ENCODE peak calls at places on chromosome 1, in six cellular contexts. One of them, this sample, is unnamed.

GRCh38 chr1:53295746-53296722 is 31.8 kb downstream of the LRP8 start:
- DNase-seq in mesothelial cell of epicardium: no peak
- DNase-seq in activated naive CD4-positive, alpha-beta T cell treated with anti-CD3 and anti-CD28 coated beads, Interleukin-2, amount 50 U/mL, for 16 hours: no peak
- DNase-seq in PC-3: no peak
- DNase-seq in NCI-H345: no peak
- DNase-seq in activated T-cell treated with anti-CD3 and anti-CD28 coated beads, Interleukin-2, amount 50 U/mL, for 72 hours: no peak
- DNase-seq in this sample: no peak

GRCh38 chr1:38941527-38942019 is at the start of gene RHBDL2:
- DNase-seq in mesothelial cell of epicardium: no peak
- DNase-seq in activated naive CD4-positive, alpha-beta T cell treated with anti-CD3 and anti-CD28 coated beads, Interleukin-2, amount 50 U/mL, for 16 hours: no peak
- DNase-seq in PC-3: peak
- DNase-seq in NCI-H345: no peak
- DNase-seq in activated T-cell treated with anti-CD3 and anti-CD28 coated beads, Interleukin-2, amount 50 U/mL, for 72 hours: no peak
- DNase-seq in this sample: no peak

GRCh38 chr1:45395582-45395981 is 55.3 kb upstream of the MUTYH start:
- DNase-seq in mesothelial cell of epicardium: no peak
- DNase-seq in activated naive CD4-positive, alpha-beta T cell treated with anti-CD3 and anti-CD28 coated beads, Interleukin-2, amount 50 U/mL, for 16 hours: no peak
- DNase-seq in PC-3: peak
- DNase-seq in NCI-H345: no peak
- DNase-seq in activated T-cell treated with anti-CD3 and anti-CD28 coated beads, Interleukin-2, amount 50 U/mL, for 72 hours: no peak
- DNase-seq in this sample: no peak

GRCh38 chr1:240946926-240947325 is 335.0 kb upstream of the GREM2 start:
- DNase-seq in mesothelial cell of epicardium: no peak
- DNase-seq in activated naive CD4-positive, alpha-beta T cell treated with anti-CD3 and anti-CD28 coated beads, Interleukin-2, amount 50 U/mL, for 16 hours: no peak
- DNase-seq in PC-3: peak
- DNase-seq in NCI-H345: no peak
- DNase-seq in activated T-cell treated with anti-CD3 and anti-CD28 coated beads, Interleukin-2, amount 50 U/mL, for 72 hours: peak
- DNase-seq in this sample: no peak

GRCh38 chr1:49102752-49103151 is 326.1 kb upstream of the BEND5 start:
- DNase-seq in mesothelial cell of epicardium: no peak
- DNase-seq in activated naive CD4-positive, alpha-beta T cell treated with anti-CD3 and anti-CD28 coated beads, Interleukin-2, amount 50 U/mL, for 16 hours: no peak
- DNase-seq in PC-3: peak
- DNase-seq in NCI-H345: no peak
- DNase-seq in activated T-cell treated with anti-CD3 and anti-CD28 coated beads, Interleukin-2, amount 50 U/mL, for 72 hours: no peak
- DNase-seq in this sample: no peak

GRCh38 chr1:26772687-26773086 is 15.1 kb upstream of the PIGV start:
- DNase-seq in mesothelial cell of epicardium: no peak
- DNase-seq in activated naive CD4-positive, alpha-beta T cell treated with anti-CD3 and anti-CD28 coated beads, Interleukin-2, amount 50 U/mL, for 16 hours: no peak
- DNase-seq in PC-3: peak
- DNase-seq in NCI-H345: no peak
- DNase-seq in activated T-cell treated with anti-CD3 and anti-CD28 coated beads, Interleukin-2, amount 50 U/mL, for 72 hours: no peak
- DNase-seq in this sample: no peak

GRCh38 chr1:8746554-8746953 is 70.9 kb downstream of the RERE start:
- DNase-seq in mesothelial cell of epicardium: no peak
- DNase-seq in activated naive CD4-positive, alpha-beta T cell treated with anti-CD3 and anti-CD28 coated beads, Interleukin-2, amount 50 U/mL, for 16 hours: no peak
- DNase-seq in PC-3: peak
- DNase-seq in NCI-H345: no peak
- DNase-seq in activated T-cell treated with anti-CD3 and anti-CD28 coated beads, Interleukin-2, amount 50 U/mL, for 72 hours: no peak
- DNase-seq in this sample: no peak

GRCh38 chr1:151756291-151756690 is 7.0 kb downstream of the MRPL9 start:
- DNase-seq in mesothelial cell of epicardium: no peak
- DNase-seq in activated naive CD4-positive, alpha-beta T cell treated with anti-CD3 and anti-CD28 coated beads, Interleukin-2, amount 50 U/mL, for 16 hours: no peak
- DNase-seq in PC-3: peak
- DNase-seq in NCI-H345: no peak
- DNase-seq in activated T-cell treated with anti-CD3 and anti-CD28 coated beads, Interleukin-2, amount 50 U/mL, for 72 hours: no peak
- DNase-seq in this sample: no peak

GRCh38 chr1:86641318-86641717 is 63.1 kb upstream of the SH3GLB1 start:
- DNase-seq in mesothelial cell of epicardium: no peak
- DNase-seq in activated naive CD4-positive, alpha-beta T cell treated with anti-CD3 and anti-CD28 coated beads, Interleukin-2, amount 50 U/mL, for 16 hours: no peak
- DNase-seq in PC-3: peak
- DNase-seq in NCI-H345: no peak
- DNase-seq in activated T-cell treated with anti-CD3 and anti-CD28 coated beads, Interleukin-2, amount 50 U/mL, for 72 hours: no peak
- DNase-seq in this sample: no peak

GRCh38 chr1:47181095-47181954 is 8.5 kb downstream of the PDZK1IP1 start:
- DNase-seq in mesothelial cell of epicardium: no peak
- DNase-seq in activated naive CD4-positive, alpha-beta T cell treated with anti-CD3 and anti-CD28 coated beads, Interleukin-2, amount 50 U/mL, for 16 hours: no peak
- DNase-seq in PC-3: no peak
- DNase-seq in NCI-H345: no peak
- DNase-seq in activated T-cell treated with anti-CD3 and anti-CD28 coated beads, Interleukin-2, amount 50 U/mL, for 72 hours: no peak
- DNase-seq in this sample: no peak

GRCh38 chr1:12406218-12407021 is 176.6 kb downstream of the VPS13D start:
- DNase-seq in mesothelial cell of epicardium: no peak
- DNase-seq in activated naive CD4-positive, alpha-beta T cell treated with anti-CD3 and anti-CD28 coated beads, Interleukin-2, amount 50 U/mL, for 16 hours: no peak
- DNase-seq in PC-3: no peak
- DNase-seq in NCI-H345: no peak
- DNase-seq in activated T-cell treated with anti-CD3 and anti-CD28 coated beads, Interleukin-2, amount 50 U/mL, for 72 hours: no peak
- DNase-seq in this sample: no peak

GRCh38 chr1:64186138-64186897 is 17.1 kb upstream of the UBE2U start:
- DNase-seq in mesothelial cell of epicardium: no peak
- DNase-seq in activated naive CD4-positive, alpha-beta T cell treated with anti-CD3 and anti-CD28 coated beads, Interleukin-2, amount 50 U/mL, for 16 hours: no peak
- DNase-seq in PC-3: no peak
- DNase-seq in NCI-H345: no peak
- DNase-seq in activated T-cell treated with anti-CD3 and anti-CD28 coated beads, Interleukin-2, amount 50 U/mL, for 72 hours: no peak
- DNase-seq in this sample: no peak

GRCh38 chr1:9877962-9878361 is 32.1 kb downstream of the CTNNBIP1 start:
- DNase-seq in mesothelial cell of epicardium: no peak
- DNase-seq in activated naive CD4-positive, alpha-beta T cell treated with anti-CD3 and anti-CD28 coated beads, Interleukin-2, amount 50 U/mL, for 16 hours: no peak
- DNase-seq in PC-3: peak
- DNase-seq in NCI-H345: peak
- DNase-seq in activated T-cell treated with anti-CD3 and anti-CD28 coated beads, Interleukin-2, amount 50 U/mL, for 72 hours: no peak
- DNase-seq in this sample: no peak

GRCh38 chr1:227728059-227728891 is 6.8 kb downstream of the JMJD4 start:
- DNase-seq in mesothelial cell of epicardium: no peak
- DNase-seq in activated naive CD4-positive, alpha-beta T cell treated with anti-CD3 and anti-CD28 coated beads, Interleukin-2, amount 50 U/mL, for 16 hours: peak
- DNase-seq in PC-3: peak
- DNase-seq in NCI-H345: peak
- DNase-seq in activated T-cell treated with anti-CD3 and anti-CD28 coated beads, Interleukin-2, amount 50 U/mL, for 72 hours: peak
- DNase-seq in this sample: peak

GRCh38 chr1:34928865-34929496 is 469 bp downstream of the DLGAP3 start:
- DNase-seq in mesothelial cell of epicardium: no peak
- DNase-seq in activated naive CD4-positive, alpha-beta T cell treated with anti-CD3 and anti-CD28 coated beads, Interleukin-2, amount 50 U/mL, for 16 hours: peak
- DNase-seq in PC-3: no peak
- DNase-seq in NCI-H345: peak
- DNase-seq in activated T-cell treated with anti-CD3 and anti-CD28 coated beads, Interleukin-2, amount 50 U/mL, for 72 hours: peak
- DNase-seq in this sample: no peak

GRCh38 chr1:151361883-151362282 is 10.6 kb downstream of the SELENBP1 start:
- DNase-seq in mesothelial cell of epicardium: no peak
- DNase-seq in activated naive CD4-positive, alpha-beta T cell treated with anti-CD3 and anti-CD28 coated beads, Interleukin-2, amount 50 U/mL, for 16 hours: no peak
- DNase-seq in PC-3: no peak
- DNase-seq in NCI-H345: no peak
- DNase-seq in activated T-cell treated with anti-CD3 and anti-CD28 coated beads, Interleukin-2, amount 50 U/mL, for 72 hours: no peak
- DNase-seq in this sample: no peak

GRCh38 chr1:53656062-53656915 is 82.7 kb downstream of the GLIS1 start:
- DNase-seq in mesothelial cell of epicardium: no peak
- DNase-seq in activated naive CD4-positive, alpha-beta T cell treated with anti-CD3 and anti-CD28 coated beads, Interleukin-2, amount 50 U/mL, for 16 hours: no peak
- DNase-seq in PC-3: no peak
- DNase-seq in NCI-H345: no peak
- DNase-seq in activated T-cell treated with anti-CD3 and anti-CD28 coated beads, Interleukin-2, amount 50 U/mL, for 72 hours: no peak
- DNase-seq in this sample: no peak

GRCh38 chr1:179871940-179872339 is 5.7 kb downstream of the TOR1AIP2 start:
- DNase-seq in mesothelial cell of epicardium: no peak
- DNase-seq in activated naive CD4-positive, alpha-beta T cell treated with anti-CD3 and anti-CD28 coated beads, Interleukin-2, amount 50 U/mL, for 16 hours: no peak
- DNase-seq in PC-3: no peak
- DNase-seq in NCI-H345: no peak
- DNase-seq in activated T-cell treated with anti-CD3 and anti-CD28 coated beads, Interleukin-2, amount 50 U/mL, for 72 hours: no peak
- DNase-seq in this sample: no peak

GRCh38 chr1:211420845-211421454 is 71.0 kb downstream of the RD3 start:
- DNase-seq in mesothelial cell of epicardium: no peak
- DNase-seq in activated naive CD4-positive, alpha-beta T cell treated with anti-CD3 and anti-CD28 coated beads, Interleukin-2, amount 50 U/mL, for 16 hours: no peak
- DNase-seq in PC-3: no peak
- DNase-seq in NCI-H345: no peak
- DNase-seq in activated T-cell treated with anti-CD3 and anti-CD28 coated beads, Interleukin-2, amount 50 U/mL, for 72 hours: no peak
- DNase-seq in this sample: no peak

GRCh38 chr1:153277852-153278251 is 18.4 kb downstream of the LORICRIN start:
- DNase-seq in mesothelial cell of epicardium: no peak
- DNase-seq in activated naive CD4-positive, alpha-beta T cell treated with anti-CD3 and anti-CD28 coated beads, Interleukin-2, amount 50 U/mL, for 16 hours: peak
- DNase-seq in PC-3: peak
- DNase-seq in NCI-H345: peak
- DNase-seq in activated T-cell treated with anti-CD3 and anti-CD28 coated beads, Interleukin-2, amount 50 U/mL, for 72 hours: peak
- DNase-seq in this sample: peak

GRCh38 chr1:68213843-68214242 is 18.5 kb downstream of the WLS start:
- DNase-seq in mesothelial cell of epicardium: no peak
- DNase-seq in activated naive CD4-positive, alpha-beta T cell treated with anti-CD3 and anti-CD28 coated beads, Interleukin-2, amount 50 U/mL, for 16 hours: no peak
- DNase-seq in PC-3: no peak
- DNase-seq in NCI-H345: peak
- DNase-seq in activated T-cell treated with anti-CD3 and anti-CD28 coated beads, Interleukin-2, amount 50 U/mL, for 72 hours: no peak
- DNase-seq in this sample: no peak